ENCODE peak calls at places on chromosomes 1 and 21, in ten cellular contexts. L is tibial nerve, Z is sigmoid colon, Q is HCT116, G is endothelial cell of umbilical vein, C is uterus, V is NB4, R is IMR-90, J is Peyer's patch, W is suprapubic skin. M is an unnamed sample.

GRCh38 chr1:156781585-156782186 is 14.4 kb downstream of the PRCC start:
- DNase-seq in L (no peak), Z (peak; percentile 47), Q (no peak), G (no peak), C (no peak), V (no peak), R (peak; percentile 67), J (no peak), W (no peak), M (no peak)

GRCh38 chr1:3319874-3320245 is 134.6 kb upstream of the ARHGEF16 start:
- DNase-seq in L (no peak), Z (no peak), Q (peak; percentile 85), G (peak; percentile 32), C (no peak), V (peak; percentile 72), R (peak; percentile 49), J (peak; percentile 77), W (no peak), M (no peak)

GRCh38 chr1:111736548-111737215 is 2.5 kb downstream of the INKA2 start:
- DNase-seq in L (no peak), Z (no peak), Q (no peak), G (peak; percentile 24), C (no peak), V (no peak), R (peak; percentile 45), J (no peak), W (no peak), M (no peak)

GRCh38 chr1:197692965-197693364 is 82.3 kb downstream of the DENND1B start:
- DNase-seq in L (no peak), Z (no peak), Q (peak; percentile 4), G (peak; percentile 23), C (no peak), V (peak; percentile 34), R (peak; percentile 31), J (no peak), W (no peak), M (no peak)

GRCh38 chr1:54989968-54990810 is 8.5 kb upstream of the BSND start:
- DNase-seq in L (no peak), Z (no peak), Q (no peak), G (no peak), C (no peak), V (no peak), R (peak; percentile 23), J (no peak), W (no peak), M (no peak)

GRCh38 chr1:207922554-207922953 is 11.6 kb upstream of the CD34 start:
- DNase-seq in L (no peak), Z (no peak), Q (no peak), G (peak; percentile 78), C (no peak), V (no peak), R (no peak), J (no peak), W (no peak), M (no peak)

GRCh38 chr21:38761531-38761930 is 44.2 kb upstream of the ETS2 start:
- DNase-seq in L (no peak), Z (no peak), Q (no peak), G (no peak), C (no peak), V (peak; percentile 36), R (no peak), J (no peak), W (no peak), M (no peak)

GRCh38 chr1:83990734-83991133 is 8.2 kb downstream of the TTLL7 start:
- DNase-seq in L (no peak), Z (no peak), Q (no peak), G (no peak), C (no peak), V (no peak), R (no peak), J (no peak), W (no peak), M (no peak)

GRCh38 chr1:18657436-18658179 is 27.0 kb downstream of the PAX7 start:
- DNase-seq in L (no peak), Z (no peak), Q (no peak), G (no peak), C (no peak), V (no peak), R (no peak), J (no peak), W (no peak), M (no peak)

GRCh38 chr1:26856181-26856580 is 6.8 kb upstream of the SFN start:
- DNase-seq in L (no peak), Z (peak; percentile 17), Q (no peak), G (no peak), C (no peak), V (no peak), R (no peak), J (no peak), W (no peak), M (no peak)

GRCh38 chr1:145710291-145711027 is 3.3 kb upstream of the PDZK1 start:
- DNase-seq in L (no peak), Z (no peak), Q (no peak), G (no peak), C (no peak), V (no peak), R (no peak), J (no peak), W (no peak), M (no peak)

GRCh38 chr1:173504268-173504667 is 27.1 kb downstream of the PRDX6 start:
- DNase-seq in L (no peak), Z (no peak), Q (no peak), G (no peak), C (no peak), V (no peak), R (no peak), J (no peak), W (no peak), M (no peak)

DNA sequence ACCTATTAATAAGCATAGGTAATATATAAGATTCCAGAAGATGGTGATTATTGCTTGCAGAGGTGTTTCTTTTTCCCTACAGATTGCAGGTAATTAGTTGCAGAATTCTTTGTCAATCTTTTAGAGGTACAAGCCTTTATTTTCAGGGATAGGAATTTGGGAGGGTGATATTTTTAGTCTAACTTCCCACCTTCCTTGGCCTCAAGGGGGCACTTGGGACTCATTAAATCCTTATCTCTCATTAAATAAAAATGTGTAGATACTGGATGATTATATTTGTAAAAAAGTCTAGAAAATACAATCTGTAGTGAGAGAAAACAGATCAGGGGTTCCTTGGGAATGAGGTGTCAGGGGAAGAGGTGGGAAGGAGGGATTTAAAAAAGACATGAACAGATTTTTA is 179.2 kb downstream of the PATJ start:
- DNase-seq in L (no peak), Z (no peak), Q (no peak), G (no peak), C (no peak), V (no peak), R (no peak), J (no peak), W (no peak), M (no peak)
- TF ChIP-seq CTCF in L (no peak), Z (no peak), Q (peak; percentile 11), G (no peak), C (no peak), V (no peak), R (no peak), J (no peak), W (no peak), M (no peak)

DNA sequence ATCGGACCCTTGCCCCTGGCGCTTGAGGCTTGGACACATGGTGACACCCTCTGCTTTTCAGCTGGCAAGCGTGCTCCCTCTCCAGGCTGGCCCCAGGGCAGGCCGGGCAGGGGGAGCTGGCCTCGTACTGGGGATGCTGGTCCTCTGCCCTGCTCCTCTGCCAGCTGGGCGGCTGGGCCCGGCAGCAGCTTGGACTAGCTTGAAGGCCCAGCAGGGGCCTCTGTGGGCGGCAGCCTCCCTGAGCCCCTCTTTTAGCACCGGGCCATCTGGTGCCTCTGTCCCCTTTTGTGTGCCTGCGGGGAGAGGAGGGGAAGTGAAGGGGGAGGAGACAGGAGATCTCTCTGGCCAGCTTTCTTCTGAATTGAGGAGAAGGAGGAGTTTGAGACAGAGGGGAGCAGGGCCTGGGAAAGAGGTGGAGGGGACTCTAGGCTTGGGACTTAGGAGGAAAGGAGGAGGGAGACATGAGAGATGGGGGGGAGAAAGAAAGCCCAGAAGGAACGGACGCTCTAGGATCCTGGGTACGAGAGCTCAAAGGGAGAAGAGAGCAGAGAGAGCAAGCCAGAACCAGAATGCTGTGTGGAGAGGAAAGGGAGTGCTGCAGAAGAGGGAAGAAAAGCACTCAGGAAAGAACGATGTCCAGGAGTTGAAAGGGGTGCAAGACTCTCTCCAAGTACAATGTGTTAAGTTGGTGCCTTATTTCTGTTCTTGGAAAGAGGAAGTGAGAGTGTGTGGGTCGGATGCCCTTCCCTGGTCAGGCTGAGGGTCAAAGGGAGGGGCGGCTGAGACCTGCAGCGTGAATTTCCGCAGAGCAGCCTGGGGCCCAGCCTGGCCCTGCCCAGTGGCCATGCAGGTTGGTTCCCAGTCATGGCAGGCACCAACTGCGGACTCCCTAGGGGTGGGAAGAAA is 40.3 kb downstream of the IER5 start:
- DNase-seq in L (no peak), Z (no peak), Q (no peak), G (no peak), C (no peak), V (peak; percentile 91), R (no peak), J (peak; percentile 78), W (no peak), M (no peak)
- H3K4me3 ChIP-seq in L (no peak overlapping the region), Z (no peak overlapping the region), Q (no peak overlapping the region), G (no peak overlapping the region), C (no peak overlapping the region), V (peak overlapping the region; percentile 44), R (no peak overlapping the region), J (no peak overlapping the region), W (no peak overlapping the region), M (peak overlapping the region; percentile 8)

DNA sequence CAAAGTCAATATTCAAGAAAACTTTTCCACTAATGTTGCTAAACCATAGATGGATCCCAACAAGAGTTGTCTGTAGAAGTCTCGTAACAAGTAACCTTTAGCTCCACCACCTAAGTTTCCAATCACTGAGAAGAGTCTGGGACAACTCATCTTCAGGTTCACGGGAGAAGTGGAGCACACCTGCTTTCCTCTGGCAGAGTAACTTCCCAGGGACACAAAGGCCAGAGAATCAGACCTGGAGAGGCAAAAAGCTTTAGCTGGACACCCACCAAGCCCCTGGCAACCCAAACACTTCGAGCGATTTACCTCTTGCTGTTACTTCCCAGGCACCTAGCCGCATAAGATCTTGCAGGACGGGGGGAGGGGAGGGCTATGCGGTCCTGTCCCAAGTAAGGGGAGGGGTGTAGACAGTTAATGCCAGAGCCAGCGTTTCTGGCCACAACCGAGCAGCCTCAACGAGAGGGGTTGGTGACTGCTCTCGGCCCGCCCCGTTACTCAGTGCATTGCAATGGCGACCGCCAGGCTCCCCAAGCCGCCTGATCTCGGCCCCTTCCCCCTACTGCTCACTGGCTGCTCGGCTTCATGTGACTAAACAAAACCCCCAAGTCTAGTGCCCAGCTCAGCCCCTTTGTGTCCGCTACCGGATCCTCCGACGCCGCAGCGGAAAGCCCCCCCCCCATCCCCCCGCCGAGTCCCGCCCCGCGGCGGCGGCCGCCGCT is 709 bp downstream of the ZNF644 start:
- DNase-seq in L (peak; percentile 33), Z (peak; percentile 87), Q (no peak), G (peak; percentile 91), C (peak; percentile 60), V (peak; percentile 86), R (peak; percentile 89), J (peak; percentile 82), W (peak; percentile 89), M (peak; percentile 29)
- TF ChIP-seq POLR2A in L (no peak), Z (no peak), Q (no peak), G (no peak), C (no peak), V (peak; percentile 38), R (no peak), J (no peak), W (no peak), M (peak; percentile 7)

DNA sequence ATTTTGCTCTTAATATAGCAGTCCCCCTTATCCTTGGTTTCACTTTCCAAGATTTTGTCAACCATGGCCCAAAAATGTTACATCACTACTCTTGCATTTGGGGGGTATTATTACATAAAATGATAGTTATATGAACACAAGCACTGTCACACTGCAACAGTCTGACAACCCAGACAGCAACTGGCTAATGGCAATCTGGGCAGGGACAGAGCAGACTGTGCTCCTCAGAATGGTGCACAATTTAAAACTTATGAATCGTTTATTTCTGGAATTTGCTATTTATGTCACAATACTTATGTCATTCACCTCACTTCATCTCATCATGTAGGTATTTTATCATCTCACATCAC is 2.1 kb upstream of the IVNS1ABP start:
- DNase-seq in L (no peak), Z (no peak), Q (no peak), G (no peak), C (no peak), V (no peak), R (no peak), J (no peak), W (no peak), M (no peak)
- TF ChIP-seq CTCF in L (no peak), Z (no peak), Q (no peak), G (no peak), C (no peak), V (no peak), R (no peak), J (no peak), W (no peak), M (no peak)